ENCODE peak calls at places on chromosomes 1 and 21, in seven cellular contexts. N, I, V, O, L, F and B are unnamed samples.

GRCh38 chr1:15948600-15949452 is 27.1 kb downstream of the ZBTB17 start:
- DNase-seq in O (peak), V (peak), N (peak), I (peak), F (no peak), L (peak), B (peak)

GRCh38 chr1:21280011-21280471 is 10.2 kb downstream of the ECE1 start:
- DNase-seq in F (no peak), N (peak), O (peak), V (no peak), L (peak), I (no peak), B (no peak)

GRCh38 chr1:221206076-221206475 is 326.8 kb downstream of the HLX start:
- DNase-seq in L (no peak), V (no peak), N (peak), O (no peak), I (no peak), F (no peak), B (no peak)

GRCh38 chr1:35850051-35850450 is 33.0 kb upstream of the AGO1 start:
- DNase-seq in L (no peak), O (no peak), V (no peak), F (no peak), N (no peak), I (no peak), B (no peak)

GRCh38 chr1:111833334-111833733 is 77.6 kb downstream of the DDX20 start:
- DNase-seq in O (peak), I (no peak), N (no peak), F (no peak), L (peak), V (no peak), B (no peak)

GRCh38 chr1:209493584-209493983 is 89.9 kb upstream of the CAMK1G start:
- DNase-seq in V (no peak), I (no peak), N (no peak), O (peak), F (no peak), L (no peak), B (no peak)

GRCh38 chr1:206797534-206798383 is 25.5 kb upstream of the IL10 start:
- DNase-seq in O (peak), L (no peak), I (no peak), V (peak), F (no peak), N (peak), B (no peak)

GRCh38 chr1:182069028-182069466 is 7.5 kb upstream of the ZNF648 start:
- DNase-seq in L (peak), V (peak), O (peak), F (peak), N (peak), I (peak), B (no peak)

GRCh38 chr1:181101581-181102226 is 13.2 kb downstream of the IER5 start:
- DNase-seq in N (no peak), F (no peak), V (no peak), I (no peak), O (peak), L (peak), B (no peak)

GRCh38 chr1:143720087-143721023 is 251.4 kb downstream of the FAM72C start:
- DNase-seq in F (no peak), L (no peak), O (peak), I (no peak), N (no peak), V (peak), B (no peak)

GRCh38 chr1:26352338-26352679 is 1.6 kb downstream of the CRYBG2 start:
- DNase-seq in V (no peak), F (no peak), O (no peak), L (peak), I (no peak), N (no peak), B (no peak)

GRCh38 chr1:22500476-22500875 is 48.8 kb downstream of the ZBTB40 start:
- DNase-seq in N (peak), L (peak), I (no peak), F (peak), V (peak), O (peak), B (no peak)

GRCh38 chr1:167599839-167600581 is 30.0 kb upstream of the RCSD1 start:
- DNase-seq in N (peak), I (no peak), V (peak), F (peak), L (peak), O (peak), B (peak)

GRCh38 chr1:116232989-116233514 is 121.9 kb downstream of the MAB21L3 start:
- DNase-seq in F (no peak), V (no peak), I (no peak), L (no peak), O (peak), N (peak), B (no peak)

GRCh38 chr1:10424034-10424433 is 6.2 kb upstream of the CENPS start:
- DNase-seq in O (peak), N (no peak), I (peak), F (no peak), V (peak), L (peak), B (no peak)

GRCh38 chr1:211381481-211382181 is 55.0 kb downstream of the TRAF5 start:
- DNase-seq in V (no peak), F (no peak), O (no peak), N (no peak), I (no peak), L (no peak), B (no peak)

GRCh38 chr1:160377585-160378206 is 10.8 kb downstream of the NHLH1 start:
- DNase-seq in I (no peak), V (no peak), L (peak), F (no peak), O (peak), N (no peak), B (peak)

GRCh38 chr1:220879509-220880366 is 495 bp downstream of the HLX start:
- DNase-seq in V (no peak), L (peak), F (no peak), I (peak), N (peak), O (peak), B (no peak)

GRCh38 chr1:160708821-160709220 is 2.8 kb downstream of the CD48 start:
- DNase-seq in O (no peak), L (no peak), N (no peak), F (no peak), V (no peak), I (no peak), B (no peak)

GRCh38 chr21:25639167-25639921 is at the start of gene JAM2:
- DNase-seq in L (no peak), F (no peak), I (peak), V (peak), O (peak), N (peak), B (no peak)

GRCh38 chr1:32031578-32032286 is 18.1 kb downstream of the KHDRBS1 start:
- DNase-seq in I (no peak), N (no peak), V (no peak), O (peak), L (peak), F (no peak), B (peak)

GRCh38 chr1:184866991-184867788 is 107.1 kb downstream of the NIBAN1 start:
- DNase-seq in V (no peak), L (peak), F (no peak), N (no peak), I (no peak), O (peak), B (peak)

GRCh38 chr1:178243119-178243518 is 149.2 kb downstream of the RASAL2 start:
- DNase-seq in L (no peak), F (no peak), N (no peak), I (no peak), V (no peak), O (no peak), B (no peak)

GRCh38 chr1:94118471-94118870 is 2.5 kb downstream of the ABCA4 start:
- DNase-seq in F (no peak), I (no peak), V (no peak), O (no peak), L (no peak), N (peak), B (no peak)

GRCh38 chr1:167661527-167662436 is 31.8 kb downstream of the RCSD1 start:
- DNase-seq in I (no peak), F (no peak), O (peak), L (peak), V (no peak), N (no peak), B (peak)

GRCh38 chr1:234111458-234112142 is 207.1 kb downstream of the SLC35F3 start:
- DNase-seq in L (peak), I (no peak), N (peak), O (peak), V (peak), F (no peak), B (no peak)

GRCh38 chr1:198253668-198254067 is 96.9 kb downstream of the NEK7 start:
- DNase-seq in O (peak), N (no peak), V (no peak), L (peak), F (no peak), I (no peak), B (peak)

GRCh38 chr1:165644064-165644735 is 13.2 kb downstream of the MGST3 start:
- DNase-seq in O (no peak), F (no peak), N (no peak), L (peak), V (no peak), I (no peak), B (no peak)

GRCh38 chr21:37627074-37627473 is 260.5 kb downstream of the DYRK1A start:
- DNase-seq in V (no peak), I (no peak), O (no peak), L (no peak), N (no peak), F (no peak), B (no peak)

GRCh38 chr1:46532498-46533178 is 18.8 kb downstream of the KNCN start:
- DNase-seq in O (peak), V (peak), I (peak), N (peak), F (no peak), L (peak), B (no peak)
- H3K4me3 ChIP-seq in O (no peak), V (no peak), I (peak), N (peak), F (no peak), L (no peak), B (peak)

DNA sequence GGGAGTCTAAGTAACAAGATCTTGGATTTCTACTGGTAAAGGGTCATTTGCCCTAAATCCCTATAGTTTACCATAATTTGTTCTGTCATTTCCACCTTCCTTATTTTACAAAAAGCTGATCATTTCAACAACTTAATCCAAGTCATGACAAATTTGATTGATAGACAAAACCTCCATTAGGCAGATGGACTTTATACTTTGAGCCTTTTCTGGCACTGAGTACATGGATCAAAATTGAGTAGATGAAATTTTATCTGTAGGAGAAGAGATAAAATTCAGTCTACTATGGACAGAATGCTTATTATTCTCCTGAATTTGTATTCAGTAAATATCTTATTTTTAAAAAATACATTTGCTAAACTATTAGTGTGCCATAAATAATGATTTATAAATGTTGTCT is 62.6 kb upstream of the NRIP1 start:
- DNase-seq in O (no peak), L (no peak), I (no peak), V (no peak), F (no peak), N (no peak), B (no peak)
- H3K4me3 ChIP-seq in O (no peak), L (no peak), I (no peak), V (no peak), F (no peak), N (no peak), B (no peak)

GRCh38 chr1:37998913-37999433 is 6.3 kb downstream of the FHL3 start:
- DNase-seq in V (peak), I (no peak), N (no peak), L (no peak), F (no peak), O (no peak), B (no peak)
- H3K4me3 ChIP-seq in V (no peak), I (no peak), N (no peak), L (no peak), F (peak), O (peak), B (no peak)

DNA sequence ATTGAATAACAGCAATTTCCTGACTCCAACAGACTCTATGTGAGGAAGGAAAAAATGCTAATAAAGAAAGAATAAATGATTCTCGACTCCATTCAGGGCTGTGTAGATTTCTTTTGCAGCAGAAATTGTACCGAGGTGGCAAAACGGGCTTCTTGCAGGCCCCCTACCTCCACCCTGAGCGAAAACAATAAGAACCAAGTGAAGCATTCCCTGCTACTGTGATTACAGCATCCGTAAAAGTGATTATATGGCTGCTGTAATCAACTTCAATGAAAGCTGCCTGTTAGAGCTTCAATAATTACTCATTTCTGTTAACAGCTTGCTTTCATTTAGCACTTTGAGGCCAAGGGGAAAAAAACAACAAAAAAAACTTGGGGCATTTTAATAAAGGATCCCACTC is 271.4 kb downstream of the LMO4 start:
- DNase-seq in I (no peak), F (no peak), N (no peak), V (no peak), L (no peak), O (no peak), B (no peak)
- H3K4me3 ChIP-seq in I (no peak), F (no peak), N (no peak), V (no peak), L (no peak), O (no peak), B (no peak)

GRCh38 chr1:236497908-236498307 is 25.9 kb upstream of the LGALS8 start:
- DNase-seq in V (no peak), L (no peak), F (no peak), I (no peak), N (no peak), O (no peak), B (no peak)

GRCh38 chr1:236501093-236501492 is 22.7 kb upstream of the LGALS8 start:
- DNase-seq in I (no peak), O (no peak), V (no peak), F (no peak), N (no peak), L (no peak), B (no peak)

GRCh38 chr1:236507022-236507700 is 16.6 kb upstream of the LGALS8 start:
- DNase-seq in I (no peak), F (no peak), O (peak), V (peak), N (no peak), L (peak), B (no peak)

GRCh38 chr1:236502579-236502971 is 21.2 kb upstream of the LGALS8 start:
- DNase-seq in L (peak), V (no peak), N (no peak), I (no peak), O (peak), F (no peak), B (no peak)

DNA sequence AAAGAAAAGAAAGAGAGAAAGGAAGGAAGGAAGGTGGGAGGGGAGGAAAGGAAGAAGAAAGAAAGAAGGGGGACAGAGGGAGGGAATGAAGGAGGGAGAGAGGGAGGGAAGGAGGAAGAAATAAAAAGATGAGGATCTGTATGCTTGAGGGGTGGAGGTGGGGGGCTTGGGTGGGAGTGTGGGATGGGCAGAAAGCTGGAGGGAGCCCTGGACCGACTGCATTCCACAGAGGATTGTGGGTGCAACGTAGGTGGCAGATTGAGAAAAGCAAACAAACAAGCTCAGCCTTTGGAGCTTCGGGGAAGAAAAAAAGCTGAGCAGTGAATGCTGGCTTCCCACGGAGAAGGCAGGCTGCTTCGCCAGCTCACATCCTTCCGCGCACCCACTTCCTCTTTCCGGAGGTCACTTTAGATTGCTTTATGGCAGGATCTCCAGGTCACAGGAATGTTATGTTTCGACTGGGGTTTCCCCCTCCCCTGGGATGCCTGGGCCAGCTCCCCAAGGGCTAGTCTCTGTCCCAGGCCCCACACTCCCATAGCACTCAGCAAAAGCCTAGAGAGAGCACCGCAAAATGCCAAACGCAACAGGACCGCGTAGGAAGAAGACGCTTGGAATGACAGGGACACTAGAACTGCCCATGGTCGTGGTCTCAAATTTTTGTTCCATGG is 20.7 kb upstream of the LGALS8 start:
- DNase-seq in N (peak), F (peak), L (peak), O (peak), I (peak), V (peak), B (no peak)
- H3K4me3 ChIP-seq in N (peak), F (peak), L (no peak), O (peak), I (no peak), V (no peak), B (peak)

GRCh38 chr1:46486432-46487015 is 3.1 kb upstream of the DMBX1 start:
- DNase-seq in I (no peak), F (no peak), N (no peak), V (no peak), O (no peak), L (no peak), B (no peak)
- H3K4me3 ChIP-seq in I (no peak), F (no peak), N (no peak), V (no peak), O (no peak), L (no peak), B (no peak)